ENCODE peak calls at places on chromosome 14, in ten cellular contexts. One of them, this sample, is unnamed. For H3K4me1, the result is how much of the 10 kb centered on the place peaks cover.

GRCh38 chr14:83071888-83072501 is 1538.3 kb upstream of the SEL1L start:
- DNase-seq in IMR-90: peak
- DNase-seq in PC-3: peak
- DNase-seq in ascending aorta: no peak
- DNase-seq in stomach: no peak
- DNase-seq in gastrocnemius medialis: no peak
- DNase-seq in fibroblast of lung: peak
- DNase-seq in upper lobe of right lung: no peak
- DNase-seq in effector memory CD4-positive, alpha-beta T cell: no peak
- DNase-seq in CD8-positive, alpha-beta memory T cell: no peak
- DNase-seq in this sample: no peak

GRCh38 chr14:105889666-105890473 is 363.5 kb downstream of the TMEM121 start:
- DNase-seq in stomach: no peak
- DNase-seq in CD8-positive, alpha-beta memory T cell: no peak
- DNase-seq in upper lobe of right lung: peak
- DNase-seq in gastrocnemius medialis: no peak
- DNase-seq in PC-3: no peak
- DNase-seq in effector memory CD4-positive, alpha-beta T cell: no peak
- DNase-seq in fibroblast of lung: no peak
- DNase-seq in IMR-90: no peak
- DNase-seq in ascending aorta: no peak
- DNase-seq in this sample: no peak

GRCh38 chr14:91163316-91163715 is 49.4 kb downstream of the DGLUCY start:
- DNase-seq in PC-3: no peak
- DNase-seq in effector memory CD4-positive, alpha-beta T cell: no peak
- DNase-seq in gastrocnemius medialis: peak
- DNase-seq in stomach: peak
- DNase-seq in IMR-90: no peak
- DNase-seq in CD8-positive, alpha-beta memory T cell: no peak
- DNase-seq in ascending aorta: no peak
- DNase-seq in upper lobe of right lung: no peak
- DNase-seq in fibroblast of lung: no peak
- DNase-seq in this sample: no peak

GRCh38 chr14:31934767-31935266 is 142.3 kb upstream of the ARHGAP5 start:
- DNase-seq in stomach: no peak
- DNase-seq in gastrocnemius medialis: no peak
- DNase-seq in ascending aorta: no peak
- DNase-seq in PC-3: peak
- DNase-seq in effector memory CD4-positive, alpha-beta T cell: no peak
- DNase-seq in IMR-90: peak
- DNase-seq in CD8-positive, alpha-beta memory T cell: no peak
- DNase-seq in fibroblast of lung: peak
- DNase-seq in upper lobe of right lung: no peak
- DNase-seq in this sample: peak

GRCh38 chr14:69154779-69155178 is 1.9 kb upstream of the DCAF5 start:
- DNase-seq in stomach: peak
- DNase-seq in IMR-90: no peak
- DNase-seq in ascending aorta: no peak
- DNase-seq in effector memory CD4-positive, alpha-beta T cell: no peak
- DNase-seq in gastrocnemius medialis: no peak
- DNase-seq in CD8-positive, alpha-beta memory T cell: no peak
- DNase-seq in upper lobe of right lung: no peak
- DNase-seq in fibroblast of lung: peak
- DNase-seq in PC-3: peak
- DNase-seq in this sample: no peak

GRCh38 chr14:52563120-52563519 is 10.5 kb downstream of the GPR137C start:
- DNase-seq in upper lobe of right lung: no peak
- DNase-seq in fibroblast of lung: peak
- DNase-seq in effector memory CD4-positive, alpha-beta T cell: no peak
- DNase-seq in ascending aorta: no peak
- DNase-seq in CD8-positive, alpha-beta memory T cell: no peak
- DNase-seq in PC-3: peak
- DNase-seq in stomach: no peak
- DNase-seq in gastrocnemius medialis: no peak
- DNase-seq in IMR-90: peak
- DNase-seq in this sample: no peak

GRCh38 chr14:104355949-104356737 is 217.8 kb downstream of the KIF26A start:
- DNase-seq in gastrocnemius medialis: no peak
- DNase-seq in ascending aorta: no peak
- DNase-seq in fibroblast of lung: no peak
- DNase-seq in stomach: no peak
- DNase-seq in PC-3: no peak
- DNase-seq in upper lobe of right lung: peak
- DNase-seq in CD8-positive, alpha-beta memory T cell: no peak
- DNase-seq in effector memory CD4-positive, alpha-beta T cell: no peak
- DNase-seq in IMR-90: no peak
- DNase-seq in this sample: no peak

GRCh38 chr14:93286212-93286890 is 46.5 kb downstream of the BTBD7 start:
- DNase-seq in IMR-90: peak
- DNase-seq in fibroblast of lung: no peak
- DNase-seq in ascending aorta: no peak
- DNase-seq in stomach: no peak
- DNase-seq in effector memory CD4-positive, alpha-beta T cell: no peak
- DNase-seq in gastrocnemius medialis: no peak
- DNase-seq in CD8-positive, alpha-beta memory T cell: no peak
- DNase-seq in PC-3: no peak
- DNase-seq in upper lobe of right lung: no peak
- DNase-seq in this sample: no peak

GRCh38 chr14:64196026-64196425 is 98.1 kb downstream of the ESR2 start:
- DNase-seq in stomach: no peak
- DNase-seq in effector memory CD4-positive, alpha-beta T cell: no peak
- DNase-seq in fibroblast of lung: no peak
- DNase-seq in gastrocnemius medialis: no peak
- DNase-seq in CD8-positive, alpha-beta memory T cell: no peak
- DNase-seq in IMR-90: no peak
- DNase-seq in PC-3: no peak
- DNase-seq in ascending aorta: no peak
- DNase-seq in upper lobe of right lung: no peak
- DNase-seq in this sample: no peak

GRCh38 chr14:64198486-64198885 is 95.7 kb downstream of the ESR2 start:
- DNase-seq in ascending aorta: no peak
- DNase-seq in gastrocnemius medialis: no peak
- DNase-seq in stomach: no peak
- DNase-seq in fibroblast of lung: no peak
- DNase-seq in CD8-positive, alpha-beta memory T cell: no peak
- DNase-seq in PC-3: no peak
- DNase-seq in effector memory CD4-positive, alpha-beta T cell: no peak
- DNase-seq in IMR-90: no peak
- DNase-seq in upper lobe of right lung: no peak
- DNase-seq in this sample: no peak

GRCh38 chr14:64196668-64197411 is 97.3 kb downstream of the ESR2 start:
- DNase-seq in upper lobe of right lung: peak
- DNase-seq in PC-3: no peak
- DNase-seq in ascending aorta: no peak
- DNase-seq in fibroblast of lung: peak
- DNase-seq in CD8-positive, alpha-beta memory T cell: no peak
- DNase-seq in IMR-90: peak
- DNase-seq in gastrocnemius medialis: no peak
- DNase-seq in stomach: peak
- DNase-seq in effector memory CD4-positive, alpha-beta T cell: no peak
- DNase-seq in this sample: peak

GRCh38 chr14:64200170-64200569 is 94.0 kb downstream of the ESR2 start:
- DNase-seq in fibroblast of lung: no peak
- DNase-seq in PC-3: no peak
- DNase-seq in gastrocnemius medialis: peak
- DNase-seq in ascending aorta: no peak
- DNase-seq in stomach: no peak
- DNase-seq in IMR-90: no peak
- DNase-seq in CD8-positive, alpha-beta memory T cell: no peak
- DNase-seq in upper lobe of right lung: peak
- DNase-seq in effector memory CD4-positive, alpha-beta T cell: no peak
- DNase-seq in this sample: no peak

DNA sequence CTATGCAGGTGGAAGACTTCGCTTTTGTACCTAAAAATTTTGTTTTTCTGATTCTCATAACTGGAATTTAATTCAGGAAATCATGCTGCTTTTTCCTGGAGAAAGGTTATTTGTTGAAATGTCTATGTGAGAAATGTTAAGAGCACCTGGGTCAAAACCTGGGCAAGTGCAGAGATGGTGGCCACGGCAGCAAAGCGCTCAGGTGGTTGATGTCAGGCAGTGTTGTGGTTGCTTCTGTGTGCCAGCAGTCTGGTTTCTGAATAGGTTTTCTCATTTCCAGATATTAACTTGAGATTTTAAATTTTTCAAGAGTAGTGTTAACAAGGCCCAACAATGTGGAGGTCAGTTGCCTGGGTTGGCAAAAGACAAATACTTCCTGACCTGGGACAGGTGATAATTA is 96.2 kb downstream of the ESR2 start:
- DNase-seq in IMR-90: no peak
- DNase-seq in effector memory CD4-positive, alpha-beta T cell: no peak
- DNase-seq in ascending aorta: no peak
- DNase-seq in gastrocnemius medialis: no peak
- DNase-seq in PC-3: no peak
- DNase-seq in CD8-positive, alpha-beta memory T cell: no peak
- DNase-seq in fibroblast of lung: no peak
- DNase-seq in upper lobe of right lung: no peak
- DNase-seq in stomach: no peak
- DNase-seq in this sample: no peak
- H3K4me1 ChIP-seq in IMR-90: under half
- H3K4me1 ChIP-seq in effector memory CD4-positive, alpha-beta T cell: under half
- H3K4me1 ChIP-seq in ascending aorta: under half
- H3K4me1 ChIP-seq in gastrocnemius medialis: under half
- H3K4me1 ChIP-seq in PC-3: under half
- H3K4me1 ChIP-seq in CD8-positive, alpha-beta memory T cell: under half
- H3K4me1 ChIP-seq in fibroblast of lung: under half
- H3K4me1 ChIP-seq in upper lobe of right lung: under half
- H3K4me1 ChIP-seq in stomach: half or more
- H3K4me1 ChIP-seq in this sample: under half

GRCh38 chr14:50039734-50040400 is 76.5 kb downstream of the VCPKMT start:
- DNase-seq in PC-3: peak
- DNase-seq in upper lobe of right lung: peak
- DNase-seq in CD8-positive, alpha-beta memory T cell: no peak
- DNase-seq in ascending aorta: no peak
- DNase-seq in gastrocnemius medialis: no peak
- DNase-seq in fibroblast of lung: no peak
- DNase-seq in effector memory CD4-positive, alpha-beta T cell: no peak
- DNase-seq in IMR-90: no peak
- DNase-seq in stomach: no peak
- DNase-seq in this sample: no peak

GRCh38 chr14:50041980-50042379 is 74.4 kb downstream of the VCPKMT start:
- DNase-seq in CD8-positive, alpha-beta memory T cell: no peak
- DNase-seq in effector memory CD4-positive, alpha-beta T cell: no peak
- DNase-seq in stomach: no peak
- DNase-seq in ascending aorta: no peak
- DNase-seq in PC-3: no peak
- DNase-seq in fibroblast of lung: no peak
- DNase-seq in upper lobe of right lung: no peak
- DNase-seq in gastrocnemius medialis: no peak
- DNase-seq in IMR-90: no peak
- DNase-seq in this sample: no peak

GRCh38 chr14:50039120-50039517 is 77.3 kb downstream of the VCPKMT start:
- DNase-seq in stomach: no peak
- DNase-seq in upper lobe of right lung: no peak
- DNase-seq in fibroblast of lung: no peak
- DNase-seq in PC-3: no peak
- DNase-seq in CD8-positive, alpha-beta memory T cell: no peak
- DNase-seq in IMR-90: no peak
- DNase-seq in effector memory CD4-positive, alpha-beta T cell: no peak
- DNase-seq in ascending aorta: no peak
- DNase-seq in gastrocnemius medialis: no peak
- DNase-seq in this sample: no peak

GRCh38 chr14:50040905-50041465 is 75.4 kb downstream of the VCPKMT start:
- DNase-seq in PC-3: no peak
- DNase-seq in upper lobe of right lung: no peak
- DNase-seq in ascending aorta: no peak
- DNase-seq in fibroblast of lung: no peak
- DNase-seq in IMR-90: no peak
- DNase-seq in stomach: no peak
- DNase-seq in effector memory CD4-positive, alpha-beta T cell: no peak
- DNase-seq in gastrocnemius medialis: no peak
- DNase-seq in CD8-positive, alpha-beta memory T cell: no peak
- DNase-seq in this sample: no peak

GRCh38 chr14:50040401-50040775 is 76.0 kb downstream of the VCPKMT start:
- DNase-seq in PC-3: peak
- DNase-seq in IMR-90: peak
- DNase-seq in gastrocnemius medialis: no peak
- DNase-seq in stomach: peak
- DNase-seq in upper lobe of right lung: no peak
- DNase-seq in effector memory CD4-positive, alpha-beta T cell: peak
- DNase-seq in CD8-positive, alpha-beta memory T cell: peak
- DNase-seq in fibroblast of lung: peak
- DNase-seq in ascending aorta: no peak
- DNase-seq in this sample: peak
- H3K27ac ChIP-seq in PC-3: peak
- H3K27ac ChIP-seq in IMR-90: peak
- H3K27ac ChIP-seq in gastrocnemius medialis: no peak
- H3K27ac ChIP-seq in stomach: peak
- H3K27ac ChIP-seq in upper lobe of right lung: peak
- H3K27ac ChIP-seq in effector memory CD4-positive, alpha-beta T cell: peak
- H3K27ac ChIP-seq in CD8-positive, alpha-beta memory T cell: peak
- H3K27ac ChIP-seq in fibroblast of lung: peak
- H3K27ac ChIP-seq in ascending aorta: peak
- H3K27ac ChIP-seq in this sample: peak

DNA sequence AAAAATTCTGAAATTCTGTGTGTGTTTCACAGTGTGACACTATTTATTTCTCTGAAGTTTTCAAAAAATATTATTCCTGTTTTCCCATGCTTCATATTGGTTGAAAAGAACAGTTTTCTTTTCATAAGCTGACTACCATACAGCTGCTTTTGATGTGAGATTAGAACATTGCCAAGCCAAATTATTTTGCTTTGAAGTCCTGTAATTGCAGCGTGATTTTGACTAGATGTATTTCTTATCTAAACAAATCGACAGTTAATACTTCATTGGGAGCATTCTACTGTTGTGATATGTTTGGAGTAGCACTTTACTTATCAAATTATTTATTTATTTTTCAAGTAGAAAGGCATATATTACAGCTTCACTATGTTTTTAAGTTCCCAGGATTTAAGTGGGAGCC is 132.0 kb downstream of the DACT1 start:
- DNase-seq in ascending aorta: no peak
- DNase-seq in IMR-90: no peak
- DNase-seq in CD8-positive, alpha-beta memory T cell: no peak
- DNase-seq in upper lobe of right lung: no peak
- DNase-seq in gastrocnemius medialis: no peak
- DNase-seq in PC-3: no peak
- DNase-seq in fibroblast of lung: no peak
- DNase-seq in stomach: no peak
- DNase-seq in effector memory CD4-positive, alpha-beta T cell: no peak
- DNase-seq in this sample: no peak
- H3K4me1 ChIP-seq in ascending aorta: under half
- H3K4me1 ChIP-seq in IMR-90: under half
- H3K4me1 ChIP-seq in CD8-positive, alpha-beta memory T cell: under half
- H3K4me1 ChIP-seq in upper lobe of right lung: under half
- H3K4me1 ChIP-seq in gastrocnemius medialis: under half
- H3K4me1 ChIP-seq in PC-3: under half
- H3K4me1 ChIP-seq in fibroblast of lung: under half
- H3K4me1 ChIP-seq in stomach: under half
- H3K4me1 ChIP-seq in effector memory CD4-positive, alpha-beta T cell: under half
- H3K4me1 ChIP-seq in this sample: under half

DNA sequence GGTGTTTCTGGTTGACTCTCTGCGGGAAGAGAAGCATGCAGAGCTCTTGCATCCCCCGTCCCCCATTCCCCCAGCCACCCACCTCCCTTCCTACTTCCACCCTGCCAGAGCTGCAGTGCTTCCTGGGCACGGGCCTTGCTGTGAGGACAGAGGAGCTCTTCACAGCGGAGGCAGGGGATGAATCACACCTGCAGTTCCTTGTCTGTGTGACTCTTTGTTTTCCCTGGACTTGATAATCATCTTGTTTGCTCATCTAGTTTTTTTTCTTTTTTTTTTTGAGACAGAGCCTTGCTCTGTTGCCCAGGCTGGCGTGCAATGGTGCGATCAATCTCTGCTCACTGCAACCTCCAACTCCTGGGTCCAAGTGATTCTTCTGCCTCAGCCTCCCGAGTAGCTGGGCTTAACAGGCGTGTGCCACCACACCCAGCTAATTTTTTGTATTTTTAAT is 27.8 kb downstream of the ANKRD9 start:
- DNase-seq in IMR-90: peak
- DNase-seq in ascending aorta: no peak
- DNase-seq in gastrocnemius medialis: no peak
- DNase-seq in effector memory CD4-positive, alpha-beta T cell: no peak
- DNase-seq in upper lobe of right lung: peak
- DNase-seq in stomach: no peak
- DNase-seq in PC-3: peak
- DNase-seq in CD8-positive, alpha-beta memory T cell: no peak
- DNase-seq in fibroblast of lung: no peak
- DNase-seq in this sample: no peak
- H3K27ac ChIP-seq in IMR-90: no peak
- H3K27ac ChIP-seq in ascending aorta: no peak
- H3K27ac ChIP-seq in gastrocnemius medialis: peak
- H3K27ac ChIP-seq in effector memory CD4-positive, alpha-beta T cell: no peak
- H3K27ac ChIP-seq in upper lobe of right lung: no peak
- H3K27ac ChIP-seq in stomach: no peak
- H3K27ac ChIP-seq in PC-3: peak
- H3K27ac ChIP-seq in CD8-positive, alpha-beta memory T cell: no peak
- H3K27ac ChIP-seq in fibroblast of lung: no peak
- H3K27ac ChIP-seq in this sample: no peak

This sample was measured in CD4-positive, alpha-beta memory T cell.